ENCODE peak calls at places on chromosomes 11 and 22, in four cellular contexts. I is PC-3, G is iris pigment epithelial cell, R is Peyer's patch. F is an unnamed sample.

GRCh38 chr11:8785998-8786397 is 103.4 kb downstream of the RPL27A start:
- DNase-seq in I (no peak), G (no peak), R (no peak), F (no peak)

GRCh38 chr22:48167238-48167637 is 1404.8 kb downstream of the TBC1D22A start:
- DNase-seq in I (no peak), G (no peak), R (no peak), F (no peak)

GRCh38 chr22:24421428-24421931 is 5.9 kb upstream of the ADORA2A start:
- DNase-seq in I (peak), G (no peak), R (no peak), F (peak)

GRCh38 chr11:23284626-23285025 is 424.4 kb upstream of the CCDC179 start:
- DNase-seq in I (peak), G (peak), R (no peak), F (no peak)

GRCh38 chr11:63523151-63523550 is 13.5 kb upstream of the PLAAT4 start:
- DNase-seq in I (peak), G (no peak), R (no peak), F (no peak)

GRCh38 chr11:30816959-30817880 is 231.1 kb upstream of the MPPED2 start:
- DNase-seq in I (no peak), G (no peak), R (no peak), F (no peak)

GRCh38 chr11:118643142-118643994 is 36.0 kb downstream of the PHLDB1 start:
- DNase-seq in I (no peak), G (no peak), R (no peak), F (no peak)

GRCh38 chr22:50715250-50715649 is 22.8 kb upstream of the ACR start:
- DNase-seq in I (no peak), G (no peak), R (no peak), F (peak)

GRCh38 chr22:37043828-37044538 is 7.6 kb upstream of the KCTD17 start:
- DNase-seq in I (peak), G (peak), R (peak), F (peak)

GRCh38 chr11:85313741-85314140 is 313.4 kb downstream of the DLG2 start:
- DNase-seq in I (no peak), G (no peak), R (no peak), F (no peak)

GRCh38 chr11:74877132-74877531 is 71.8 kb downstream of the XRRA1 start:
- DNase-seq in I (peak), G (peak), R (no peak), F (no peak)

GRCh38 chr11:69447786-69448185 is 33.7 kb upstream of the LINC01488 start:
- DNase-seq in I (peak), G (peak), R (no peak), F (peak)

GRCh38 chr11:122197055-122197987 is 81.3 kb upstream of the BLID start:
- DNase-seq in I (peak), G (peak), R (no peak), F (no peak)

GRCh38 chr11:34331329-34331728 is 26.5 kb downstream of the ABTB2 start:
- DNase-seq in I (peak), G (peak), R (no peak), F (no peak)